ENCODE peak calls at places on chromosomes 3 and 15, in four cellular contexts. E is neuronal stem cell, H is fibroblast of lung, V is heart right ventricle. N is an unnamed sample.

GRCh38 chr3:58021072-58021959 is 13.1 kb downstream of the FLNB start:
- DNase-seq in H (no peak), E (no peak), V (no peak), N (no peak)

GRCh38 chr15:82810061-82810862 is 834 bp downstream of the WHAMM start:
- DNase-seq in E (peak; percentile 42), H (peak; percentile 69), V (peak; percentile 36), N (peak; percentile 50)

GRCh38 chr3:121918779-121919483 is 24.7 kb downstream of the SLC15A2 start:
- DNase-seq in E (no peak), V (no peak), H (peak; percentile 77), N (peak; percentile 5)

GRCh38 chr15:92079047-92079446 is 225.5 kb downstream of the SLCO3A1 start:
- DNase-seq in E (no peak), V (no peak), H (peak; percentile 6), N (peak; percentile 9)

GRCh38 chr3:182704926-182705325 is 88.4 kb upstream of the ATP11B start:
- DNase-seq in E (no peak), V (no peak), H (no peak), N (no peak)

GRCh38 chr15:69034352-69034751 is 19.9 kb downstream of the NOX5 start:
- DNase-seq in E (no peak), H (peak; percentile 52), V (no peak), N (no peak)

GRCh38 chr3:53384465-53385277 is 37.3 kb upstream of the DCP1A start:
- DNase-seq in H (no peak), V (no peak), E (no peak), N (no peak)

GRCh38 chr3:148707596-148708386 is 10.1 kb downstream of the AGTR1 start:
- DNase-seq in E (no peak), V (no peak), H (no peak), N (no peak)

GRCh38 chr3:18134386-18135082 is 290.6 kb downstream of the SATB1 start:
- DNase-seq in V (no peak), E (peak; percentile 9), H (peak; percentile 66), N (no peak)

GRCh38 chr3:39067286-39067685 is 15.5 kb downstream of the WDR48 start:
- DNase-seq in V (no peak), H (no peak), E (no peak), N (no peak)

GRCh38 chr3:124788254-124788745 is 58.0 kb downstream of the UMPS start:
- DNase-seq in H (no peak), E (no peak), V (no peak), N (no peak)
- H3K4me1 ChIP-seq in H (peaks cover 26% of the 10 kb centered on the region), E (peaks cover 5% of the 10 kb centered on the region), V (peaks cover 72% of the 10 kb centered on the region), N (no peaks in the 10 kb centered on the region)

GRCh38 chr3:36969540-36970432 is 23.1 kb downstream of the EPM2AIP1 start:
- DNase-seq in V (no peak), E (peak; percentile 79), H (peak; percentile 71), N (peak; percentile 67)

GRCh38 chr3:36964827-36965226 is 20.0 kb upstream of the TRANK1 start:
- DNase-seq in V (no peak), E (no peak), H (no peak), N (no peak)

GRCh38 chr3:36969085-36969484 is 23.8 kb downstream of the EPM2AIP1 start:
- DNase-seq in E (no peak), H (no peak), V (no peak), N (no peak)

GRCh38 chr3:36960502-36960901 is 15.6 kb upstream of the TRANK1 start:
- DNase-seq in H (no peak), V (no peak), E (no peak), N (no peak)

GRCh38 chr3:36965440-36965839 is 20.6 kb upstream of the TRANK1 start:
- DNase-seq in H (no peak), E (no peak), V (no peak), N (no peak)
- H3K27ac ChIP-seq in H (no peak overlapping the region), E (no peak overlapping the region), V (no peak overlapping the region), N (no peak overlapping the region)

GRCh38 chr15:29773000-29773399 is 49.3 kb downstream of the TJP1 start:
- DNase-seq in H (no peak), E (no peak), V (no peak), N (no peak)
- H3K4me3 ChIP-seq in H (no peak overlapping the region), E (no peak overlapping the region), V (no peak overlapping the region), N (no peak overlapping the region)

GRCh38 chr3:111717601-111718000 is 122.5 kb upstream of the ZBED2 start:
- DNase-seq in V (peak; percentile 51), H (peak; percentile 89), E (peak; percentile 74), N (peak; percentile 60)

GRCh38 chr3:111712294-111713180 is 117.4 kb upstream of the ZBED2 start:
- DNase-seq in V (no peak), H (no peak), E (no peak), N (peak; percentile 42)

GRCh38 chr3:111715911-111716523 is 120.9 kb upstream of the ZBED2 start:
- DNase-seq in H (peak; percentile 51), E (no peak), V (peak; percentile 44), N (peak; percentile 15)

GRCh38 chr3:111714305-111714704 is 119.2 kb upstream of the ZBED2 start:
- DNase-seq in E (no peak), H (no peak), V (no peak), N (no peak)

GRCh38 chr3:111713833-111714232 is 118.7 kb upstream of the ZBED2 start:
- DNase-seq in E (no peak), H (no peak), V (no peak), N (no peak)
- H3K4me1 ChIP-seq in E (peaks cover 3% of the 10 kb centered on the region), H (no peaks in the 10 kb centered on the region), V (peaks cover 20% of the 10 kb centered on the region), N (no peaks in the 10 kb centered on the region)

DNA sequence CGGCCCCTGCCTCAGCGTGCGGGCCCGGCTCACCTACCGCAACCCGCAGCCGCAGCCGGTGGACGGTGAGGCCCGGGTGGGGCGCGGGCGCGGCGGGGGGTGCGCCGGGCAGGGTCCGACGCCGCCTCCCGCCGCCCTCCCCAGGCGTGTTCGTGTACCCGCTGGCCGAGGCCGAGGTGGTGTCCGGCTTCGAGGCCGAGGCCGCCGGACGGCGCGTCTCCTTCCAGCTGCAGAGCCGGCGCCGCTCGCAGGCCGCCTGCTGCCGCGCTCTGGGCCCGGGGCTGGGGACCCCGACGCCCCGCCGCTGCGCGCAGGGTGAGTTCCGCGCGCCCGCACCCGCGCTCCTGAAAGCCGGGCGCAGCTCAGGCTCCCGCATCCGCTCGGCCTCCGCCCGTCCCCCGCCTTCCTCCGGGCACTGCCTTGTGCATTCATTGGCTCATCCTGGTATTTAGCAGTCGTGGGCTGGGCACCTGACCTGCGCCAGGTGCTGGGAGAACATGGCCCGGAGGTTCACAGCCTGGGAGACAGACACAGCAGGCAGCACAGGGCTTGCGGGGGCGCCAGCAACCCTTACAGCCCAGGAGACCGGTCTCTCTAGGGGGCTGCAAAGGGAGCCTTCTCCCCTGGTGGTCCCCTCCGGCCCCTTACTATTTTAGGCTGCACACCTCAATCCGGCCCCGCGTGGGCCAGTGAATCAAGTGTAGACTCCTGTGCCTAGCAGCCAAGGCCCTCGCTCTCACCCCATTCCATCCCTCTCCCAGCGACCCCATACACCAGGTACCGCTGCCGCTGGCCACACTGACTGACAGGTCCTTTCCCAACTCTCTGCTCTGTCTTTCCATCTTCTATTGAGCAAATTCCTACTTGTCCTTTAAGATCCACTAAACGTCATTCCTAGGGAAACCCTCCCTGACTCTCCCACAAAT is 1.5 kb downstream of the VWA5B2 start:
- DNase-seq in H (no peak), E (no peak), V (no peak), N (no peak)
- H3K27ac ChIP-seq in H (no peak overlapping the region), E (no peak overlapping the region), V (no peak overlapping the region), N (no peak overlapping the region)

DNA sequence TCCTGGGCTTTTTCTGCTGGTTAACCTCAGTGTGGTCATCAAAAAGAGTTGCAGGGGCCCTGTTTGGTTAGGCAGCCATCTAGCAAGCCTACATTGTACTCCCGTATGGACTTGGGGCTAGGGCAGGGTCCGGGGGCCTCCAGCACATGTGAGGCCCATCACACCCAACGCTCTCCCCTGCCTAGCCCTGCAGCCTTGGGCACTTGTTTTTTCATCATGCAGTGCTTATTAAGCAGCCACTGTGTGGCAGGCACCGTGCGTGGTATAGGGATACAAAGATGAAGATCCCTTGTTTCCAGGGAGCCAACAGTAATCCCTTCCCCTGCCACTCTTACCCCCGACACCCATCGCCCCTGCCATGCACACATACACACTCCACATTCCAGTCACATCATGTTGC is 14.2 kb downstream of the MRAS start:
- DNase-seq in H (no peak), V (no peak), E (no peak), N (no peak)
- H3K4me3 ChIP-seq in H (no peak overlapping the region), V (no peak overlapping the region), E (no peak overlapping the region), N (no peak overlapping the region)

GRCh38 chr3:102181202-102181920 is 253.5 kb upstream of the ZPLD1 start:
- DNase-seq in H (peak; percentile 83), V (no peak), E (no peak), N (no peak)

GRCh38 chr3:102177075-102177755 is 257.6 kb upstream of the ZPLD1 start:
- DNase-seq in E (no peak), H (no peak), V (no peak), N (no peak)

GRCh38 chr3:102178817-102179216 is 256.0 kb upstream of the ZPLD1 start:
- DNase-seq in H (no peak), E (no peak), V (no peak), N (no peak)

GRCh38 chr3:102180291-102180931 is 254.4 kb upstream of the ZPLD1 start:
- DNase-seq in V (no peak), E (no peak), H (peak; percentile 82), N (no peak)

GRCh38 chr3:102179321-102180290 is 255.2 kb upstream of the ZPLD1 start:
- DNase-seq in E (no peak), H (peak; percentile 31), V (no peak), N (no peak)
- H3K4me1 ChIP-seq in E (peaks cover 5% of the 10 kb centered on the region), H (peaks cover 11% of the 10 kb centered on the region), V (peaks cover 25% of the 10 kb centered on the region), N (peaks cover 14% of the 10 kb centered on the region)

GRCh38 chr15:70078578-70079417 is 18.9 kb downstream of the TLE3 start:
- DNase-seq in V (no peak), H (no peak), E (no peak), N (no peak)

GRCh38 chr15:70079831-70080230 is 17.9 kb downstream of the TLE3 start:
- DNase-seq in E (no peak), H (no peak), V (no peak), N (no peak)

GRCh38 chr15:70081612-70082011 is 16.1 kb downstream of the TLE3 start:
- DNase-seq in E (no peak), V (no peak), H (no peak), N (no peak)

GRCh38 chr15:70074380-70074779 is 23.3 kb downstream of the TLE3 start:
- DNase-seq in E (no peak), V (no peak), H (no peak), N (no peak)

DNA sequence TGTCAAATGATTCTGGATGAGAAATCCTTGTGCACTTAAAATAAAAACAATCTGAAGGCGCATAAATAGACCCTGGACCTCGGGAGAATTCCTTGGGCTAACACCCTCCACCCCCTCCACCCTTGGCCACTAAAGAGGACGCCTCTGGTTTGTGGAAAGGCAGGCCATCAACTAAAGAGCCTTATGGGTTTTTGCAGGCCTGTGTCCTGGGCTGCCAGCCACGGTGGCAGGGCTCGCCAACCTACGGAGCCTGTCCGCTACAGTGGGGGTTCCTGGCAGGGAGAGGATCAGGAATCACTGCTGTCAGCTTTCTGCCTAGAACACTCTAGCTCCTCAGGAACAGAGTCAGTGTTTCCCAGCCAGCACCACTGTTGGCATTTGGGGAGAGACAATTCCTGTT is 20.3 kb downstream of the TLE3 start:
- DNase-seq in H (no peak), V (peak; percentile 45), E (no peak), N (peak; percentile 9)
- H3K27ac ChIP-seq in H (no peak overlapping the region), V (no peak overlapping the region), E (no peak overlapping the region), N (no peak overlapping the region)